ENCODE peak calls at places on chromosomes 11 and 22, in seven cellular contexts. One of them, this sample, is unnamed. For H3K36me3, the result is how much of the 10 kb centered on the place peaks cover.

GRCh38 chr11:103703437-103703836 is 333.0 kb upstream of the DDI1 start:
- DNase-seq in esophagus muscularis mucosa: no peak
- DNase-seq in stomach: no peak
- DNase-seq in endodermal cell: no peak
- DNase-seq in IMR-90: no peak
- DNase-seq in HCT116: no peak
- DNase-seq in pancreas: no peak
- DNase-seq in this sample: no peak

GRCh38 chr22:30872282-30873041 is 96.1 kb downstream of the MORC2 start:
- DNase-seq in esophagus muscularis mucosa: no peak
- DNase-seq in stomach: no peak
- DNase-seq in endodermal cell: peak
- DNase-seq in IMR-90: no peak
- DNase-seq in HCT116: no peak
- DNase-seq in pancreas: peak
- DNase-seq in this sample: peak

GRCh38 chr11:130170345-130170744 is 10.8 kb downstream of the ST14 start:
- DNase-seq in esophagus muscularis mucosa: no peak
- DNase-seq in stomach: no peak
- DNase-seq in endodermal cell: no peak
- DNase-seq in IMR-90: no peak
- DNase-seq in HCT116: no peak
- DNase-seq in pancreas: no peak
- DNase-seq in this sample: no peak

GRCh38 chr11:46335858-46336600 is 11.2 kb upstream of the DGKZ start:
- DNase-seq in esophagus muscularis mucosa: no peak
- DNase-seq in stomach: no peak
- DNase-seq in endodermal cell: peak
- DNase-seq in IMR-90: no peak
- DNase-seq in HCT116: no peak
- DNase-seq in pancreas: no peak
- DNase-seq in this sample: no peak

GRCh38 chr11:116840224-116840745 is 2.9 kb upstream of the APOA1 start:
- DNase-seq in esophagus muscularis mucosa: no peak
- DNase-seq in stomach: no peak
- DNase-seq in endodermal cell: peak
- DNase-seq in IMR-90: peak
- DNase-seq in HCT116: no peak
- DNase-seq in pancreas: no peak
- DNase-seq in this sample: no peak

GRCh38 chr11:6538456-6538855 is 41.4 kb downstream of the DNHD1 start:
- DNase-seq in esophagus muscularis mucosa: peak
- DNase-seq in stomach: no peak
- DNase-seq in endodermal cell: no peak
- DNase-seq in IMR-90: no peak
- DNase-seq in HCT116: no peak
- DNase-seq in pancreas: no peak
- DNase-seq in this sample: no peak

GRCh38 chr11:5600374-5600851 is 4.0 kb downstream of the TRIM6 start:
- DNase-seq in esophagus muscularis mucosa: no peak
- DNase-seq in stomach: peak
- DNase-seq in endodermal cell: peak
- DNase-seq in IMR-90: peak
- DNase-seq in HCT116: peak
- DNase-seq in pancreas: peak
- DNase-seq in this sample: peak

GRCh38 chr11:93225642-93226041 is 27.9 kb upstream of the SLC36A4 start:
- DNase-seq in esophagus muscularis mucosa: no peak
- DNase-seq in stomach: no peak
- DNase-seq in endodermal cell: no peak
- DNase-seq in IMR-90: peak
- DNase-seq in HCT116: peak
- DNase-seq in pancreas: no peak
- DNase-seq in this sample: no peak

GRCh38 chr22:37197451-37198289 is 9.6 kb upstream of the C1QTNF6 start:
- DNase-seq in esophagus muscularis mucosa: no peak
- DNase-seq in stomach: peak
- DNase-seq in endodermal cell: no peak
- DNase-seq in IMR-90: peak
- DNase-seq in HCT116: peak
- DNase-seq in pancreas: peak
- DNase-seq in this sample: peak

GRCh38 chr11:86637976-86638375 is 34.4 kb downstream of the ME3 start:
- DNase-seq in esophagus muscularis mucosa: no peak
- DNase-seq in stomach: no peak
- DNase-seq in endodermal cell: no peak
- DNase-seq in IMR-90: peak
- DNase-seq in HCT116: no peak
- DNase-seq in pancreas: no peak
- DNase-seq in this sample: no peak

GRCh38 chr11:22703561-22703960 is 37.1 kb downstream of the GAS2 start:
- DNase-seq in esophagus muscularis mucosa: no peak
- DNase-seq in stomach: no peak
- DNase-seq in endodermal cell: no peak
- DNase-seq in IMR-90: peak
- DNase-seq in HCT116: no peak
- DNase-seq in pancreas: no peak
- DNase-seq in this sample: no peak

GRCh38 chr11:104876324-104876723 is 21.9 kb downstream of the CASP12 start:
- DNase-seq in esophagus muscularis mucosa: no peak
- DNase-seq in stomach: no peak
- DNase-seq in endodermal cell: no peak
- DNase-seq in IMR-90: no peak
- DNase-seq in HCT116: no peak
- DNase-seq in pancreas: no peak
- DNase-seq in this sample: no peak

GRCh38 chr11:1221848-1222311 is 986 bp upstream of the MUC5B start:
- DNase-seq in esophagus muscularis mucosa: no peak
- DNase-seq in stomach: no peak
- DNase-seq in endodermal cell: peak
- DNase-seq in IMR-90: no peak
- DNase-seq in HCT116: no peak
- DNase-seq in pancreas: no peak
- DNase-seq in this sample: peak

GRCh38 chr11:2521081-2521480 is 76.3 kb downstream of the KCNQ1 start:
- DNase-seq in esophagus muscularis mucosa: no peak
- DNase-seq in stomach: peak
- DNase-seq in endodermal cell: peak
- DNase-seq in IMR-90: no peak
- DNase-seq in HCT116: no peak
- DNase-seq in pancreas: peak
- DNase-seq in this sample: peak

GRCh38 chr11:107683807-107684206 is 28.0 kb downstream of the SLN start:
- DNase-seq in esophagus muscularis mucosa: no peak
- DNase-seq in stomach: no peak
- DNase-seq in endodermal cell: peak
- DNase-seq in IMR-90: no peak
- DNase-seq in HCT116: peak
- DNase-seq in pancreas: no peak
- DNase-seq in this sample: no peak

GRCh38 chr22:24867327-24868022 is 61.5 kb downstream of the SGSM1 start:
- DNase-seq in esophagus muscularis mucosa: no peak
- DNase-seq in stomach: no peak
- DNase-seq in endodermal cell: no peak
- DNase-seq in IMR-90: no peak
- DNase-seq in HCT116: no peak
- DNase-seq in pancreas: no peak
- DNase-seq in this sample: no peak

GRCh38 chr11:69435161-69435990 is 46.1 kb upstream of the LINC01488 start:
- DNase-seq in esophagus muscularis mucosa: no peak
- DNase-seq in stomach: no peak
- DNase-seq in endodermal cell: peak
- DNase-seq in IMR-90: no peak
- DNase-seq in HCT116: no peak
- DNase-seq in pancreas: no peak
- DNase-seq in this sample: no peak

GRCh38 chr11:11409916-11410315 is 56.9 kb upstream of the CSNK2A3 start:
- DNase-seq in esophagus muscularis mucosa: no peak
- DNase-seq in stomach: no peak
- DNase-seq in endodermal cell: no peak
- DNase-seq in IMR-90: no peak
- DNase-seq in HCT116: no peak
- DNase-seq in pancreas: no peak
- DNase-seq in this sample: no peak

GRCh38 chr22:31520036-31520435 is 23.7 kb downstream of the SFI1 start:
- DNase-seq in esophagus muscularis mucosa: no peak
- DNase-seq in stomach: no peak
- DNase-seq in endodermal cell: no peak
- DNase-seq in IMR-90: no peak
- DNase-seq in HCT116: no peak
- DNase-seq in pancreas: no peak
- DNase-seq in this sample: no peak

GRCh38 chr22:23478175-23478574 is 101.9 kb downstream of the IGLL1 start:
- DNase-seq in esophagus muscularis mucosa: peak
- DNase-seq in stomach: no peak
- DNase-seq in endodermal cell: no peak
- DNase-seq in IMR-90: no peak
- DNase-seq in HCT116: no peak
- DNase-seq in pancreas: no peak
- DNase-seq in this sample: no peak

GRCh38 chr11:57283231-57283990 is 41.3 kb downstream of the TNKS1BP1 start:
- DNase-seq in esophagus muscularis mucosa: no peak
- DNase-seq in stomach: no peak
- DNase-seq in endodermal cell: peak
- DNase-seq in IMR-90: no peak
- DNase-seq in HCT116: no peak
- DNase-seq in pancreas: no peak
- DNase-seq in this sample: no peak

GRCh38 chr22:29877620-29878019 is 5.4 kb upstream of the MTMR3 start:
- DNase-seq in esophagus muscularis mucosa: no peak
- DNase-seq in stomach: no peak
- DNase-seq in endodermal cell: no peak
- DNase-seq in IMR-90: peak
- DNase-seq in HCT116: no peak
- DNase-seq in pancreas: no peak
- DNase-seq in this sample: no peak

GRCh38 chr11:120517390-120518315 is 6.1 kb downstream of the GRIK4 start:
- DNase-seq in esophagus muscularis mucosa: no peak
- DNase-seq in stomach: no peak
- DNase-seq in endodermal cell: no peak
- DNase-seq in IMR-90: peak
- DNase-seq in HCT116: no peak
- DNase-seq in pancreas: no peak
- DNase-seq in this sample: no peak

DNA sequence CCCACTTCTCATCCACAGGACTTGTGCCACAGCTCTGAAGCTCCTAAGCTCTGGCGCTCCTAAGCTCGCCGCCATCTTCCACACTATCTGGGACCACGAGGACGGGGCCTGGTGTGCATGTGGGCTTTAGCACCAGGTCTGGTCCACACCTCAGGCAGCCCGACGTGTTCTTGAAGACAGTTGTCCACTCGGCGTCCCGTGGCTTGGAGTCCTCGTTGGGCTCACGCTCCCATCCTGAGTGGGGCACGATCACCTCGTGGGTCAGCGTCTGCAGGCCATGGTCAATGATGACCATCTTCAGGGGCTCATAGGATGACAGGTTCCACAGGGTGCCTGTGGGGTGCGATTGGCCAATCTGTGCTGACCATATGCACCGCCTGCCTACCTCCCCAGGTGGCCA is 37.1 kb upstream of the TXNRD2 start:
- DNase-seq in esophagus muscularis mucosa: no peak
- DNase-seq in stomach: no peak
- DNase-seq in endodermal cell: no peak
- DNase-seq in IMR-90: no peak
- DNase-seq in HCT116: no peak
- DNase-seq in pancreas: no peak
- DNase-seq in this sample: no peak
- H3K36me3 ChIP-seq in esophagus muscularis mucosa: under half
- H3K36me3 ChIP-seq in stomach: under half
- H3K36me3 ChIP-seq in endodermal cell: under half
- H3K36me3 ChIP-seq in IMR-90: under half
- H3K36me3 ChIP-seq in HCT116: under half
- H3K36me3 ChIP-seq in pancreas: under half
- H3K36me3 ChIP-seq in this sample: under half

GRCh38 chr11:47400813-47401279 is 7.5 kb upstream of the SLC39A13 start:
- DNase-seq in esophagus muscularis mucosa: no peak
- DNase-seq in stomach: no peak
- DNase-seq in endodermal cell: peak
- DNase-seq in IMR-90: no peak
- DNase-seq in HCT116: no peak
- DNase-seq in pancreas: no peak
- DNase-seq in this sample: no peak
- H3K27ac ChIP-seq in esophagus muscularis mucosa: peak
- H3K27ac ChIP-seq in stomach: peak
- H3K27ac ChIP-seq in endodermal cell: no peak
- H3K27ac ChIP-seq in IMR-90: no peak
- H3K27ac ChIP-seq in HCT116: no peak
- H3K27ac ChIP-seq in pancreas: no peak
- H3K27ac ChIP-seq in this sample: peak

GRCh38 chr11:66360406-66361073 is 11.0 kb downstream of the SLC29A2 start:
- DNase-seq in esophagus muscularis mucosa: no peak
- DNase-seq in stomach: no peak
- DNase-seq in endodermal cell: no peak
- DNase-seq in IMR-90: no peak
- DNase-seq in HCT116: no peak
- DNase-seq in pancreas: no peak
- DNase-seq in this sample: no peak

GRCh38 chr11:66361502-66361941 is 10.0 kb downstream of the SLC29A2 start:
- DNase-seq in esophagus muscularis mucosa: no peak
- DNase-seq in stomach: no peak
- DNase-seq in endodermal cell: no peak
- DNase-seq in IMR-90: no peak
- DNase-seq in HCT116: no peak
- DNase-seq in pancreas: no peak
- DNase-seq in this sample: no peak

GRCh38 chr11:66363187-66363601 is 8.4 kb downstream of the SLC29A2 start:
- DNase-seq in esophagus muscularis mucosa: no peak
- DNase-seq in stomach: peak
- DNase-seq in endodermal cell: no peak
- DNase-seq in IMR-90: no peak
- DNase-seq in HCT116: no peak
- DNase-seq in pancreas: no peak
- DNase-seq in this sample: no peak

GRCh38 chr11:66363805-66364535 is 7.6 kb downstream of the SLC29A2 start:
- DNase-seq in esophagus muscularis mucosa: no peak
- DNase-seq in stomach: peak
- DNase-seq in endodermal cell: peak
- DNase-seq in IMR-90: no peak
- DNase-seq in HCT116: no peak
- DNase-seq in pancreas: no peak
- DNase-seq in this sample: peak

GRCh38 chr11:66362481-66363147 is 8.9 kb downstream of the SLC29A2 start:
- DNase-seq in esophagus muscularis mucosa: no peak
- DNase-seq in stomach: no peak
- DNase-seq in endodermal cell: no peak
- DNase-seq in IMR-90: no peak
- DNase-seq in HCT116: no peak
- DNase-seq in pancreas: no peak
- DNase-seq in this sample: no peak
- H3K36me3 ChIP-seq in esophagus muscularis mucosa: under half
- H3K36me3 ChIP-seq in stomach: under half
- H3K36me3 ChIP-seq in endodermal cell: under half
- H3K36me3 ChIP-seq in IMR-90: under half
- H3K36me3 ChIP-seq in HCT116: under half
- H3K36me3 ChIP-seq in pancreas: under half
- H3K36me3 ChIP-seq in this sample: under half

DNA sequence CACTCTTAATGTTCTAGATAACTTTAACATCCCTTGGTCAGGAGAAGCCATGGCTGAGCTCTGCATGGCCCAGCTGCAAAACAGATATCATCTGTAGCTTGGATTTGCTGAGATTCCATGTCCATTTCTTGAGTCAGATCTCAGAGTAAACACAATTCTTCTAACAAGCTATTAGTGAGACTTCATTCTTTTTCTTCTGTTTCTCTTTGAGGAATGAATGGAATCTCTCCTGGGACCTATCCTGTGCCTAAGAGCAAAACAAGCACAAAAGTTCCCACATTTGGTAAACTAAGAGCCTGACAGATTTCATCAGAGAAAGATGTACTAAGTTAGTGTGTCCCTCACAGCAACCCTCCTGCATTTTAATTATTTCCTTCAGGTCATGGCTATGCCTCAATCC is 142.8 kb downstream of the MAML2 start:
- DNase-seq in esophagus muscularis mucosa: no peak
- DNase-seq in stomach: no peak
- DNase-seq in endodermal cell: no peak
- DNase-seq in IMR-90: peak
- DNase-seq in HCT116: no peak
- DNase-seq in pancreas: no peak
- DNase-seq in this sample: no peak
- H3K27ac ChIP-seq in esophagus muscularis mucosa: peak
- H3K27ac ChIP-seq in stomach: no peak
- H3K27ac ChIP-seq in endodermal cell: no peak
- H3K27ac ChIP-seq in IMR-90: peak
- H3K27ac ChIP-seq in HCT116: no peak
- H3K27ac ChIP-seq in pancreas: no peak
- H3K27ac ChIP-seq in this sample: peak

This sample was measured in Peyer's patch.